ENCODE peak calls at places on chromosome 19, in seven cellular contexts. L is pancreas, S is mucosa of descending colon, T is fibroblast of mammary gland, N is AG09309, K is stomach, A is SJCRH30. H is an unnamed sample.
A peak's percentile ranks its signal among the peaks of the same experiment; 100 is the strongest.

GRCh38 chr19:56751078-56751489 is 79.5 kb upstream of the ZNF835 start:
- DNase-seq in K (no peak), A (peak; percentile 46), T (no peak), S (no peak), N (no peak), L (no peak), H (no peak)

GRCh38 chr19:10074153-10074552 is 12.0 kb upstream of the SHFL start:
- DNase-seq in L (no peak), A (no peak), K (no peak), T (peak; percentile 59), N (no peak), S (no peak), H (peak; percentile 38)

GRCh38 chr19:52498571-52498970 is 28.9 kb upstream of the ZNF808 start:
- DNase-seq in K (no peak), N (no peak), L (no peak), T (no peak), A (no peak), S (no peak), H (no peak)

GRCh38 chr19:47539747-47540311 is 25.0 kb upstream of the NAPA start:
- DNase-seq in K (no peak), N (no peak), T (no peak), L (no peak), S (no peak), A (no peak), H (no peak)

GRCh38 chr19:48120505-48120904 is 9.9 kb upstream of the PLA2G4C start:
- DNase-seq in K (no peak), A (no peak), L (no peak), S (no peak), T (peak; percentile 45), N (no peak), H (no peak)

GRCh38 chr19:28966737-28967401 is 246.1 kb downstream of the UQCRFS1 start:
- DNase-seq in T (no peak), L (no peak), K (no peak), S (no peak), A (no peak), N (no peak), H (no peak)

GRCh38 chr19:14115761-14116160 is 1.8 kb downstream of the PRKACA start:
- DNase-seq in A (no peak), K (no peak), N (no peak), S (no peak), T (no peak), L (no peak), H (no peak)

GRCh38 chr19:34504809-34505291 is 23.3 kb downstream of the WTIP start:
- DNase-seq in K (no peak), N (no peak), T (no peak), A (no peak), L (no peak), S (no peak), H (no peak)

GRCh38 chr19:52398091-52398461 is 427 bp downstream of the ZNF528 start:
- DNase-seq in A (peak; percentile 15), T (peak; percentile 9), L (no peak), K (no peak), S (no peak), N (no peak), H (peak; percentile 44)

GRCh38 chr19:42093505-42093904 is 17.5 kb downstream of the ZNF574 start:
- DNase-seq in K (no peak), L (no peak), A (no peak), S (no peak), T (no peak), N (no peak), H (peak; percentile 44)

GRCh38 chr19:45999653-46000121 is 4.4 kb downstream of the CCDC61 start:
- DNase-seq in T (peak; percentile 51), N (no peak), A (no peak), S (no peak), L (no peak), K (no peak), H (no peak)

GRCh38 chr19:15461694-15462093 is 2.6 kb downstream of the RASAL3 start:
- DNase-seq in K (no peak), N (no peak), S (no peak), T (no peak), L (no peak), A (no peak), H (no peak)

GRCh38 chr19:6393982-6394412 is 1.0 kb upstream of the GTF2F1 start:
- DNase-seq in A (no peak), S (no peak), L (no peak), N (no peak), T (no peak), K (no peak), H (no peak)

GRCh38 chr19:15538774-15539173 is 30.4 kb downstream of the CYP4F22 start:
- DNase-seq in S (no peak), A (no peak), L (no peak), K (no peak), T (no peak), N (no peak), H (no peak)

GRCh38 chr19:22622020-22622419 is 12.1 kb upstream of the ZNF492 start:
- DNase-seq in S (no peak), N (no peak), T (no peak), L (no peak), K (no peak), A (no peak), H (no peak)

GRCh38 chr19:56504581-56504980 is 3.1 kb upstream of the ZNF471 start:
- DNase-seq in S (no peak), T (peak; percentile 52), L (no peak), K (no peak), N (no peak), A (no peak), H (no peak)

GRCh38 chr19:36256853-36257511 is 42.1 kb downstream of the ZNF146 start:
- DNase-seq in K (no peak), A (no peak), T (no peak), L (no peak), N (no peak), S (no peak), H (no peak)

GRCh38 chr19:15330801-15331418 is 1.4 kb downstream of the BRD4 start:
- DNase-seq in K (no peak), S (peak; percentile 21), T (peak; percentile 74), L (no peak), N (peak; percentile 52), A (peak; percentile 35), H (no peak)

GRCh38 chr19:5896365-5897076 is 7.1 kb downstream of the NDUFA11 start:
- DNase-seq in A (no peak), L (no peak), T (no peak), N (no peak), S (no peak), K (no peak), H (no peak)

GRCh38 chr19:18100710-18101109 is 3.1 kb downstream of the MAST3 start:
- DNase-seq in N (no peak), T (peak; percentile 8), L (no peak), K (no peak), S (peak; percentile 17), A (peak; percentile 47), H (no peak)

GRCh38 chr19:18099623-18099995 is 2.0 kb downstream of the MAST3 start:
- DNase-seq in T (no peak), K (no peak), A (no peak), N (no peak), L (no peak), S (no peak), H (no peak)

GRCh38 chr19:18102916-18103542 is 5.5 kb downstream of the MAST3 start:
- DNase-seq in A (no peak), T (no peak), K (no peak), L (no peak), S (no peak), N (no peak), H (no peak)

GRCh38 chr19:18098891-18099622 is 1.5 kb downstream of the MAST3 start:
- DNase-seq in S (no peak), K (peak; percentile 32), T (no peak), N (no peak), A (no peak), L (no peak), H (no peak)

DNA sequence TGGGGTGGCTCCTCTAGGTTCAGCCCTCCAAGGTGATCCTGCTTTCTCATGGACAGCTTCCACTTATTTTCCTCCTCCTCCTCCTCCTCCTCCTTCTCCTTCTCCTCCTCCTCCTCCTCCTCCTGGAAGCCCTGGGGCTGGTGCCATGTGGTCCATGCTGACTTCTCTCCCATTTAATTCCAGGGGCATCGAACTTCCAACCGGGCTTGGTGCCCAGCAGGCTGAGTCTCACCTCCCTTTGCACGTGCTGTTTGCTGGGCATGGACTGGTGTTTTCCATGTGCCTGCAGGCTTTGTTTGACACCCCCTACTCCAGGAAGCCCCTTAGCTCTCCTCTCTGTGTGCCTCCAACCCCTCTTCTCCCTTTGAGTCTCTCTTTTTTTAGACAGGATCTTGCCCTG is 3.7 kb downstream of the MAST3 start:
- DNase-seq in N (no peak), T (no peak), L (no peak), A (no peak), K (no peak), S (no peak), H (no peak)
- H3K4me3 ChIP-seq in N (no peak overlapping the region), T (no peak overlapping the region), L (no peak overlapping the region), A (no peak overlapping the region), K (no peak overlapping the region), S (no peak overlapping the region), H (no peak overlapping the region)

DNA sequence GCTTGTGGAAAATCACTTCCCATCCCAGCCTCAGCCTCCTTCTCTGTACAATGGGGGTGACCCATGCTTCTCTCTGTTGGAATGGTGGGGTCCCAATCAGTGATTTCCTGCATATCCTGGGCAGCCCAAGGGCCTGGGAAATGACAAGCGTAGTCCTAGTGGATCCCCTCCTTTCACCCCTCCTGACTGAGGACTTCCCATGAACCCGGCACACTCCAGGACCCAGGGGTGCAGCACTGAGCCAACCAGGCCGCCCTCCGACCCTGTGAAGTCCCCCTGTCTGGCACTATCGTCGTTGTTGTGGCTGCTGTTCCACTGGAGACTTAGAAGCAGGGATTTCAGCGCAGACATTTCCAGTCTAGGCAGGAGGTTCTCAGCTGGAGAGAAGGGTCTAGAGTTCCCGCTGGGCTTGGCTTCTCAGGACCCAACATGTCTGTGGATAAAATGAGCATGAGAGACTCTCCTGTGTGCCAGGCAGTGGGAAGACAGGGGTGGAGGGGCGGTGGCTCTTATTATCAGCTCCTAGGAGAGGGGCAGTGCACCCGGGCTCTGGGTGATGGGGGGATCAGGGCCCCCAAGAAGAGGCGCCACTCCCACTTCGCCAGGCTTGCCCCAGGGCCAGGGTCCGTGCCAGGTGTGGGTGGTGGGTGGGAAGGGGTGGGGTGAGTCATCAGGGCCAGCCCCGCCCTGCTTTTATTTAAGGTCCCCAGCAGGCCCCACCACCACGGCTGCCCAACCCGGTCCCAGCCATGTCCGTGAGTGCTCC is at the start of gene LGALS7B:
- DNase-seq in A (no peak), L (no peak), K (no peak), T (no peak), S (no peak), N (no peak), H (no peak)
- H3K4me3 ChIP-seq in A (peak within 1 kb of the TSS; percentile 26), L (no peak within 1 kb of the TSS), K (no peak within 1 kb of the TSS), T (no peak within 1 kb of the TSS), S (no peak within 1 kb of the TSS), N (no peak within 1 kb of the TSS), H (no peak within 1 kb of the TSS)

DNA sequence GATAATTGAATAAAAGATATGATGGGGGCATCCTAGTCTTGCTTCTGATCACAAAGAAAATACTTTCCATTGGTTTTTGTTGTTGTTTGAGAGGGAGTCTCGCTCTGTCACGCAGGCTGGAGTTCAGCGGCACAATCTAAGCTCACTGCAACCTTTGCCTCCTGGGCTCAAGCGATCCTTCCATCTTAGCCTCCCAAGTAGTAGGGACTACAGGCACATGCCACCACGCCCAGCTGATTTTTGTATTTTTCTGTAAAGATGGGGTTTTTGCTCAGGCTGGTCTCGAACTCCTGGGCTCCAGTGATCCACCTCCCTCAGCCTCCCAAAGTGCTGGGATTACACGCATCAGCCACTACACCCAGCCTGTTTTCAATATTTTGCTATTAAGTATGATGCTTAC is 17.1 kb upstream of the PSMC4 start:
- DNase-seq in T (no peak), L (no peak), S (no peak), K (no peak), N (no peak), A (no peak), H (no peak)
- H3K4me3 ChIP-seq in T (no peak overlapping the region), L (no peak overlapping the region), S (no peak overlapping the region), K (no peak overlapping the region), N (no peak overlapping the region), A (no peak overlapping the region), H (no peak overlapping the region)

GRCh38 chr19:43902399-43902798 is 32.7 kb downstream of the ZNF45 start:
- DNase-seq in A (no peak), N (no peak), T (no peak), S (no peak), L (no peak), K (no peak), H (no peak)
- H3K4me3 ChIP-seq in A (peak overlapping the region; percentile 69), N (no peak overlapping the region), T (peak overlapping the region; percentile 80), S (no peak overlapping the region), L (no peak overlapping the region), K (peak overlapping the region; percentile 49), H (peak overlapping the region; percentile 81)

H was measured in WERI-Rb-1.